ENCODE peak calls at places on chromosome 7, in ten cellular contexts. One of them, this sample, is unnamed.

GRCh38 chr7:55545496-55545895 is 26.8 kb downstream of the VOPP1 start:
- DNase-seq in GM13977: no peak
- DNase-seq in HEK293T: no peak
- DNase-seq in T-cell: no peak
- DNase-seq in activated naive CD4-positive, alpha-beta T cell treated with Interleukin-2 at 50 U/mL for 16 hours: no peak
- DNase-seq in GM12878: no peak
- DNase-seq in HT1080: peak
- DNase-seq in left cardiac atrium: no peak
- DNase-seq in Right ventricle myocardium superior: no peak
- DNase-seq in IMR-90: peak
- DNase-seq in this sample: peak

GRCh38 chr7:121083138-121083789 is 94.8 kb downstream of the CPED1 start:
- DNase-seq in GM13977: no peak
- DNase-seq in HEK293T: no peak
- DNase-seq in T-cell: no peak
- DNase-seq in activated naive CD4-positive, alpha-beta T cell treated with Interleukin-2 at 50 U/mL for 16 hours: no peak
- DNase-seq in GM12878: no peak
- DNase-seq in HT1080: peak
- DNase-seq in left cardiac atrium: no peak
- DNase-seq in Right ventricle myocardium superior: no peak
- DNase-seq in IMR-90: peak
- DNase-seq in this sample: no peak

GRCh38 chr7:45978010-45978681 is 57.1 kb upstream of the IGFBP3 start:
- DNase-seq in GM13977: peak
- DNase-seq in HEK293T: no peak
- DNase-seq in T-cell: no peak
- DNase-seq in activated naive CD4-positive, alpha-beta T cell treated with Interleukin-2 at 50 U/mL for 16 hours: no peak
- DNase-seq in GM12878: peak
- DNase-seq in HT1080: peak
- DNase-seq in left cardiac atrium: peak
- DNase-seq in Right ventricle myocardium superior: no peak
- DNase-seq in IMR-90: peak
- DNase-seq in this sample: peak

GRCh38 chr7:158649279-158649678 is 55.3 kb downstream of the NCAPG2 start:
- DNase-seq in GM13977: no peak
- DNase-seq in HEK293T: no peak
- DNase-seq in T-cell: no peak
- DNase-seq in activated naive CD4-positive, alpha-beta T cell treated with Interleukin-2 at 50 U/mL for 16 hours: no peak
- DNase-seq in GM12878: no peak
- DNase-seq in HT1080: peak
- DNase-seq in left cardiac atrium: no peak
- DNase-seq in Right ventricle myocardium superior: no peak
- DNase-seq in IMR-90: peak
- DNase-seq in this sample: no peak

GRCh38 chr7:135757719-135758411 is 9.3 kb upstream of the FAM180A start:
- DNase-seq in GM13977: no peak
- DNase-seq in HEK293T: no peak
- DNase-seq in T-cell: no peak
- DNase-seq in activated naive CD4-positive, alpha-beta T cell treated with Interleukin-2 at 50 U/mL for 16 hours: no peak
- DNase-seq in GM12878: no peak
- DNase-seq in HT1080: peak
- DNase-seq in left cardiac atrium: peak
- DNase-seq in Right ventricle myocardium superior: peak
- DNase-seq in IMR-90: peak
- DNase-seq in this sample: peak

GRCh38 chr7:107860981-107861652 is 29.9 kb upstream of the DLD start:
- DNase-seq in GM13977: no peak
- DNase-seq in HEK293T: no peak
- DNase-seq in T-cell: no peak
- DNase-seq in activated naive CD4-positive, alpha-beta T cell treated with Interleukin-2 at 50 U/mL for 16 hours: no peak
- DNase-seq in GM12878: no peak
- DNase-seq in HT1080: peak
- DNase-seq in left cardiac atrium: no peak
- DNase-seq in Right ventricle myocardium superior: no peak
- DNase-seq in IMR-90: peak
- DNase-seq in this sample: peak

GRCh38 chr7:2388637-2388954 is 14.8 kb upstream of the CHST12 start:
- DNase-seq in GM13977: no peak
- DNase-seq in HEK293T: no peak
- DNase-seq in T-cell: no peak
- DNase-seq in activated naive CD4-positive, alpha-beta T cell treated with Interleukin-2 at 50 U/mL for 16 hours: no peak
- DNase-seq in GM12878: no peak
- DNase-seq in HT1080: no peak
- DNase-seq in left cardiac atrium: no peak
- DNase-seq in Right ventricle myocardium superior: no peak
- DNase-seq in IMR-90: no peak
- DNase-seq in this sample: no peak

GRCh38 chr7:150949971-150950491 is 28.1 kb downstream of the KCNH2 start:
- DNase-seq in GM13977: no peak
- DNase-seq in HEK293T: no peak
- DNase-seq in T-cell: no peak
- DNase-seq in activated naive CD4-positive, alpha-beta T cell treated with Interleukin-2 at 50 U/mL for 16 hours: no peak
- DNase-seq in GM12878: no peak
- DNase-seq in HT1080: no peak
- DNase-seq in left cardiac atrium: peak
- DNase-seq in Right ventricle myocardium superior: no peak
- DNase-seq in IMR-90: no peak
- DNase-seq in this sample: no peak

GRCh38 chr7:86199881-86200280 is 443.8 kb upstream of the GRM3 start:
- DNase-seq in GM13977: no peak
- DNase-seq in HEK293T: no peak
- DNase-seq in T-cell: no peak
- DNase-seq in activated naive CD4-positive, alpha-beta T cell treated with Interleukin-2 at 50 U/mL for 16 hours: no peak
- DNase-seq in GM12878: no peak
- DNase-seq in HT1080: no peak
- DNase-seq in left cardiac atrium: no peak
- DNase-seq in Right ventricle myocardium superior: no peak
- DNase-seq in IMR-90: no peak
- DNase-seq in this sample: no peak

GRCh38 chr7:38846280-38846679 is 62.7 kb downstream of the VPS41 start:
- DNase-seq in GM13977: no peak
- DNase-seq in HEK293T: no peak
- DNase-seq in T-cell: no peak
- DNase-seq in activated naive CD4-positive, alpha-beta T cell treated with Interleukin-2 at 50 U/mL for 16 hours: no peak
- DNase-seq in GM12878: no peak
- DNase-seq in HT1080: no peak
- DNase-seq in left cardiac atrium: no peak
- DNase-seq in Right ventricle myocardium superior: no peak
- DNase-seq in IMR-90: peak
- DNase-seq in this sample: no peak

GRCh38 chr7:96388620-96389383 is 66.9 kb upstream of the SLC25A13 start:
- DNase-seq in GM13977: no peak
- DNase-seq in HEK293T: no peak
- DNase-seq in T-cell: no peak
- DNase-seq in activated naive CD4-positive, alpha-beta T cell treated with Interleukin-2 at 50 U/mL for 16 hours: no peak
- DNase-seq in GM12878: no peak
- DNase-seq in HT1080: peak
- DNase-seq in left cardiac atrium: peak
- DNase-seq in Right ventricle myocardium superior: no peak
- DNase-seq in IMR-90: peak
- DNase-seq in this sample: no peak

GRCh38 chr7:7272294-7272693 is 90.0 kb downstream of the C1GALT1 start:
- DNase-seq in GM13977: no peak
- DNase-seq in HEK293T: no peak
- DNase-seq in T-cell: no peak
- DNase-seq in activated naive CD4-positive, alpha-beta T cell treated with Interleukin-2 at 50 U/mL for 16 hours: no peak
- DNase-seq in GM12878: no peak
- DNase-seq in HT1080: no peak
- DNase-seq in left cardiac atrium: no peak
- DNase-seq in Right ventricle myocardium superior: no peak
- DNase-seq in IMR-90: peak
- DNase-seq in this sample: no peak

GRCh38 chr7:154789404-154789803 is 213.5 kb downstream of the PAXIP1 start:
- DNase-seq in GM13977: no peak
- DNase-seq in HEK293T: no peak
- DNase-seq in T-cell: no peak
- DNase-seq in activated naive CD4-positive, alpha-beta T cell treated with Interleukin-2 at 50 U/mL for 16 hours: no peak
- DNase-seq in GM12878: no peak
- DNase-seq in HT1080: peak
- DNase-seq in left cardiac atrium: no peak
- DNase-seq in Right ventricle myocardium superior: no peak
- DNase-seq in IMR-90: no peak
- DNase-seq in this sample: peak

GRCh38 chr7:15309891-15310290 is 251.9 kb downstream of the AGMO start:
- DNase-seq in GM13977: no peak
- DNase-seq in HEK293T: no peak
- DNase-seq in T-cell: no peak
- DNase-seq in activated naive CD4-positive, alpha-beta T cell treated with Interleukin-2 at 50 U/mL for 16 hours: no peak
- DNase-seq in GM12878: no peak
- DNase-seq in HT1080: no peak
- DNase-seq in left cardiac atrium: no peak
- DNase-seq in Right ventricle myocardium superior: no peak
- DNase-seq in IMR-90: peak
- DNase-seq in this sample: no peak

This sample was measured in thyroid gland.